ENCODE peak calls at places on chromosomes 11 and 22, in eight cellular contexts. U is H4, K is GM12891, N is GM10248, B is GM12865, P is RWPE1, E is AML-193, M is HEK293T. R is an unnamed sample.

GRCh38 chr11:64218628-64219353 is 7.2 kb downstream of the TRPT1 start:
- DNase-seq in E (no peak), B (no peak), K (no peak), M (no peak), N (no peak), P (no peak), U (no peak), R (no peak)

GRCh38 chr11:118328745-118329144 is 13.8 kb downstream of the CD3D start:
- DNase-seq in K (no peak), E (no peak), N (no peak), M (no peak), U (no peak), P (no peak), B (no peak), R (no peak)

GRCh38 chr22:38142606-38143005 is 32.1 kb upstream of the BAIAP2L2 start:
- DNase-seq in E (no peak), K (no peak), N (no peak), M (no peak), P (no peak), U (no peak), B (no peak), R (no peak)

GRCh38 chr11:128152796-128153696 is 434.3 kb downstream of the ETS1 start:
- DNase-seq in E (no peak), P (no peak), N (no peak), B (no peak), K (no peak), U (no peak), M (no peak), R (no peak)

GRCh38 chr22:37282385-37282677 is at the start of gene CYTH4:
- DNase-seq in U (no peak), M (no peak), P (peak), E (peak), K (peak), N (peak), B (peak), R (no peak)

GRCh38 chr11:57641011-57641410 is 8.7 kb downstream of the YPEL4 start:
- DNase-seq in E (no peak), U (no peak), K (no peak), N (no peak), M (peak), B (no peak), P (no peak), R (no peak)

GRCh38 chr22:45163074-45163416 is 680 bp upstream of the NUP50 start:
- DNase-seq in P (no peak), U (no peak), M (peak), K (peak), B (peak), N (peak), E (no peak), R (no peak)

GRCh38 chr11:99687320-99687719 is 666.6 kb downstream of the CNTN5 start:
- DNase-seq in E (no peak), K (no peak), N (no peak), M (no peak), B (no peak), U (no peak), P (no peak), R (no peak)

GRCh38 chr11:1043563-1044096 is 7.1 kb upstream of the MUC6 start:
- DNase-seq in N (no peak), M (no peak), U (no peak), B (no peak), K (no peak), E (no peak), P (no peak), R (no peak)

GRCh38 chr11:96154802-96155520 is 188.0 kb downstream of the MAML2 start:
- DNase-seq in N (no peak), M (no peak), P (no peak), E (no peak), B (no peak), K (no peak), U (peak), R (peak)

GRCh38 chr22:23888615-23889401 is 5.4 kb upstream of the MIF start:
- DNase-seq in B (no peak), P (no peak), M (peak), E (no peak), N (no peak), K (no peak), U (peak), R (peak)

GRCh38 chr11:24900960-24901549 is 404.2 kb downstream of the LUZP2 start:
- DNase-seq in U (no peak), M (no peak), B (no peak), N (no peak), K (no peak), E (no peak), P (no peak), R (no peak)

GRCh38 chr22:48534395-48534958 is 1293.2 kb downstream of the BRD1 start:
- DNase-seq in P (no peak), M (no peak), K (no peak), B (no peak), E (no peak), N (no peak), U (no peak), R (no peak)

R was measured in midbrain.